ENCODE peak calls at places on chromosomes 3 and 15, in ten cellular contexts. H is NCI-H1105; X is fibroblast of the aortic adventitia; D is fibroblast of lung; I is A549; W is endothelial cell; V is nephron progenitor cell; F is HFFc6; Q is LHCN-M2; Z is activated CD4-positive, alpha-beta memory T cell treated with anti-CD3 and anti-CD28 coated beads for 36 hours. Y is an unnamed sample.
A peak's percentile ranks its signal among the peaks of the same experiment; 100 is the strongest.

GRCh38 chr3:152183473-152183872 is 85.3 kb upstream of the MBNL1 start:
- DNase-seq in H (peak; percentile 53), X (peak; percentile 49), D (peak; percentile 65), I (no peak), W (peak; percentile 36), V (peak; percentile 28), F (no peak), Q (peak; percentile 47), Z (peak; percentile 68), Y (no peak)

GRCh38 chr15:89740137-89740536 is 10.9 kb downstream of the MESP1 start:
- DNase-seq in H (peak; percentile 49), X (peak; percentile 83), D (peak; percentile 76), I (peak; percentile 85), W (peak; percentile 69), V (peak; percentile 70), F (peak; percentile 52), Q (peak; percentile 51), Z (peak; percentile 61), Y (peak; percentile 17)

GRCh38 chr3:65833761-65834505 is 204.8 kb downstream of the MAGI1 start:
- DNase-seq in H (no peak), X (peak; percentile 65), D (peak; percentile 55), I (no peak), W (no peak), V (no peak), F (peak; percentile 63), Q (peak; percentile 75), Z (no peak), Y (no peak)

GRCh38 chr15:36130641-36131310 is 448.6 kb upstream of the CDIN1 start:
- DNase-seq in H (no peak), X (peak; percentile 12), D (peak; percentile 40), I (no peak), W (no peak), V (no peak), F (no peak), Q (no peak), Z (no peak), Y (no peak)

GRCh38 chr3:66353530-66353929 is 132.7 kb downstream of the SLC25A26 start:
- DNase-seq in H (no peak), X (peak; percentile 79), D (peak; percentile 34), I (no peak), W (no peak), V (no peak), F (no peak), Q (no peak), Z (no peak), Y (no peak)

GRCh38 chr3:31670722-31671121 is 138.0 kb downstream of the STT3B start:
- DNase-seq in H (no peak), X (no peak), D (no peak), I (no peak), W (no peak), V (no peak), F (no peak), Q (no peak), Z (no peak), Y (no peak)

GRCh38 chr3:65729553-65729952 is 309.2 kb downstream of the MAGI1 start:
- DNase-seq in H (no peak), X (peak; percentile 93), D (peak; percentile 88), I (no peak), W (no peak), V (no peak), F (peak; percentile 57), Q (peak; percentile 93), Z (no peak), Y (no peak)

GRCh38 chr3:47583320-47584075 is 4.8 kb upstream of the CSPG5 start:
- DNase-seq in H (no peak), X (no peak), D (no peak), I (no peak), W (no peak), V (no peak), F (no peak), Q (no peak), Z (no peak), Y (no peak)

GRCh38 chr3:185729335-185729715 is 95.5 kb downstream of the IGF2BP2 start:
- DNase-seq in H (no peak), X (peak; percentile 90), D (peak; percentile 85), I (no peak), W (no peak), V (no peak), F (peak; percentile 80), Q (peak; percentile 85), Z (no peak), Y (no peak)

GRCh38 chr15:82971223-82971984 is 14.6 kb upstream of the RAMAC start:
- DNase-seq in H (no peak), X (no peak), D (no peak), I (no peak), W (no peak), V (no peak), F (no peak), Q (no peak), Z (no peak), Y (no peak)

GRCh38 chr3:117495620-117496019 is 786.0 kb downstream of the TUSC7 start:
- DNase-seq in H (no peak), X (no peak), D (peak; percentile 45), I (no peak), W (no peak), V (no peak), F (no peak), Q (no peak), Z (no peak), Y (no peak)

GRCh38 chr15:71153823-71154524 is 38.7 kb downstream of the THSD4 start:
- DNase-seq in H (no peak), X (peak; percentile 25), D (no peak), I (no peak), W (no peak), V (no peak), F (no peak), Q (no peak), Z (no peak), Y (no peak)

GRCh38 chr3:149701206-149701976 is 43.6 kb upstream of the WWTR1 start:
- DNase-seq in H (no peak), X (no peak), D (no peak), I (no peak), W (no peak), V (no peak), F (no peak), Q (no peak), Z (peak; percentile 73), Y (no peak)

GRCh38 chr15:70503798-70504304 is 259.5 kb downstream of the UACA start:
- DNase-seq in H (no peak), X (no peak), D (no peak), I (no peak), W (no peak), V (no peak), F (no peak), Q (no peak), Z (no peak), Y (no peak)

GRCh38 chr3:172289583-172289982 is 158.7 kb downstream of the GHSR start:
- DNase-seq in H (no peak), X (no peak), D (no peak), I (no peak), W (peak; percentile 53), V (no peak), F (no peak), Q (no peak), Z (no peak), Y (no peak)

GRCh38 chr15:85443046-85443445 is 62.6 kb downstream of the AKAP13 start:
- DNase-seq in H (no peak), X (no peak), D (no peak), I (no peak), W (no peak), V (no peak), F (no peak), Q (no peak), Z (no peak), Y (no peak)

GRCh38 chr15:72915843-72916242 is 132.3 kb upstream of the ADPGK start:
- DNase-seq in H (no peak), X (no peak), D (no peak), I (no peak), W (no peak), V (no peak), F (no peak), Q (no peak), Z (no peak), Y (no peak)

GRCh38 chr15:50259276-50259675 is 6.2 kb downstream of the HDC start:
- DNase-seq in H (no peak), X (no peak), D (no peak), I (no peak), W (no peak), V (no peak), F (no peak), Q (no peak), Z (peak; percentile 31), Y (no peak)

GRCh38 chr15:80945605-80946004 is 44.0 kb downstream of the MESD start:
- DNase-seq in H (no peak), X (no peak), D (no peak), I (no peak), W (no peak), V (no peak), F (no peak), Q (no peak), Z (no peak), Y (no peak)

GRCh38 chr15:49331951-49332350 is 91.1 kb upstream of the FGF7 start:
- DNase-seq in H (no peak), X (no peak), D (no peak), I (no peak), W (no peak), V (no peak), F (no peak), Q (peak; percentile 41), Z (no peak), Y (no peak)

GRCh38 chr3:123724306-123724705 is 139.5 kb upstream of the HACD2 start:
- DNase-seq in H (no peak), X (peak; percentile 36), D (peak; percentile 49), I (no peak), W (no peak), V (no peak), F (peak; percentile 34), Q (no peak), Z (no peak), Y (no peak)

GRCh38 chr3:127822836-127823589 is 698 bp upstream of the MGLL start:
- DNase-seq in H (no peak), X (peak; percentile 17), D (peak; percentile 32), I (no peak), W (peak; percentile 24), V (peak; percentile 57), F (no peak), Q (peak; percentile 50), Z (no peak), Y (peak; percentile 84)

GRCh38 chr3:48727511-48727910 is 10.5 kb upstream of the IP6K2 start:
- DNase-seq in H (no peak), X (no peak), D (no peak), I (no peak), W (no peak), V (no peak), F (no peak), Q (no peak), Z (no peak), Y (no peak)

GRCh38 chr15:67826717-67827560 is 1.6 kb downstream of the SKOR1 start:
- DNase-seq in H (no peak), X (no peak), D (no peak), I (no peak), W (no peak), V (no peak), F (no peak), Q (no peak), Z (no peak), Y (peak; percentile 61)

GRCh38 chr15:69082041-69082502 is 67.6 kb downstream of the NOX5 start:
- DNase-seq in H (no peak), X (peak; percentile 89), D (peak; percentile 91), I (no peak), W (no peak), V (no peak), F (peak; percentile 35), Q (peak; percentile 97), Z (no peak), Y (no peak)

Y was measured in kidney.